ENCODE peak calls at places on chromosomes 16 and 17, in six cellular contexts. X is IMR-90, U is A549, B is GM20000, C is tibial nerve, J is neural crest cell. Z is an unnamed sample.

GRCh38 chr16:87210949-87211348 is 106.2 kb downstream of the C16orf95 start:
- DNase-seq in X (peak), U (no peak), B (no peak), C (no peak), J (no peak), Z (no peak)

GRCh38 chr16:69520800-69521602 is 44.8 kb upstream of the NFAT5 start:
- DNase-seq in X (no peak), U (no peak), B (peak), C (no peak), J (no peak), Z (no peak)

GRCh38 chr16:64952177-64952576 is 169.7 kb downstream of the CDH11 start:
- DNase-seq in X (peak), U (no peak), B (no peak), C (no peak), J (no peak), Z (no peak)

GRCh38 chr16:56279132-56279531 is 87.8 kb downstream of the GNAO1 start:
- DNase-seq in X (no peak), U (no peak), B (no peak), C (no peak), J (no peak), Z (peak)

GRCh38 chr16:27312580-27313421 is 973 bp upstream of the IL4R start:
- DNase-seq in X (no peak), U (no peak), B (no peak), C (no peak), J (no peak), Z (no peak)

GRCh38 chr16:30844671-30845449 is 49.0 kb downstream of the BCL7C start:
- DNase-seq in X (peak), U (peak), B (peak), C (peak), J (peak), Z (peak)

GRCh38 chr16:68756250-68757051 is 19.4 kb downstream of the CDH1 start:
- DNase-seq in X (no peak), U (no peak), B (peak), C (no peak), J (no peak), Z (no peak)

GRCh38 chr17:82356028-82356427 is 3.0 kb upstream of the TEX19 start:
- DNase-seq in X (no peak), U (no peak), B (no peak), C (no peak), J (no peak), Z (no peak)

GRCh38 chr16:75068632-75069031 is 47.9 kb downstream of the LDHD start:
- DNase-seq in X (no peak), U (no peak), B (no peak), C (no peak), J (no peak), Z (no peak)

GRCh38 chr17:75260679-75261335 is 599 bp downstream of the GGA3 start:
- DNase-seq in X (peak), U (no peak), B (no peak), C (no peak), J (no peak), Z (no peak)

GRCh38 chr17:75549246-75550138 is 24.0 kb downstream of the LLGL2 start:
- DNase-seq in X (no peak), U (peak), B (no peak), C (no peak), J (no peak), Z (no peak)

GRCh38 chr17:56203430-56203829 is 50.2 kb downstream of the ANKFN1 start:
- DNase-seq in X (no peak), U (peak), B (no peak), C (no peak), J (no peak), Z (no peak)

GRCh38 chr17:15334266-15334665 is 7.1 kb downstream of the TEKT3 start:
- DNase-seq in X (no peak), U (peak), B (no peak), C (no peak), J (no peak), Z (no peak)

GRCh38 chr17:46876926-46877325 is 25.5 kb downstream of the WNT9B start:
- DNase-seq in X (no peak), U (no peak), B (no peak), C (no peak), J (no peak), Z (no peak)

GRCh38 chr17:46875849-46876352 is 24.5 kb downstream of the WNT9B start:
- DNase-seq in X (no peak), U (no peak), B (no peak), C (no peak), J (no peak), Z (no peak)

GRCh38 chr17:46874906-46875305 is 23.5 kb downstream of the WNT9B start:
- DNase-seq in X (no peak), U (no peak), B (no peak), C (no peak), J (no peak), Z (no peak)

GRCh38 chr17:46877466-46877865 is 26.1 kb downstream of the WNT9B start:
- DNase-seq in X (no peak), U (no peak), B (no peak), C (no peak), J (no peak), Z (no peak)

GRCh38 chr17:46876353-46876887 is 25.0 kb downstream of the WNT9B start:
- DNase-seq in X (no peak), U (no peak), B (no peak), C (no peak), J (no peak), Z (no peak)
- TF ChIP-seq CTCF in X (no peak), U (peak), B (peak), C (peak), J (peak), Z (no peak)

GRCh38 chr17:80879723-80880649 is 111.7 kb upstream of the CHMP6 start:
- DNase-seq in X (no peak), U (no peak), B (no peak), C (no peak), J (peak), Z (no peak)

GRCh38 chr17:80881321-80881720 is 110.3 kb upstream of the CHMP6 start:
- DNase-seq in X (no peak), U (no peak), B (no peak), C (no peak), J (no peak), Z (no peak)

GRCh38 chr17:80878876-80879722 is 112.5 kb upstream of the CHMP6 start:
- DNase-seq in X (no peak), U (no peak), B (no peak), C (no peak), J (no peak), Z (no peak)

GRCh38 chr17:80882323-80882722 is 109.3 kb upstream of the CHMP6 start:
- DNase-seq in X (no peak), U (no peak), B (no peak), C (no peak), J (no peak), Z (no peak)

DNA sequence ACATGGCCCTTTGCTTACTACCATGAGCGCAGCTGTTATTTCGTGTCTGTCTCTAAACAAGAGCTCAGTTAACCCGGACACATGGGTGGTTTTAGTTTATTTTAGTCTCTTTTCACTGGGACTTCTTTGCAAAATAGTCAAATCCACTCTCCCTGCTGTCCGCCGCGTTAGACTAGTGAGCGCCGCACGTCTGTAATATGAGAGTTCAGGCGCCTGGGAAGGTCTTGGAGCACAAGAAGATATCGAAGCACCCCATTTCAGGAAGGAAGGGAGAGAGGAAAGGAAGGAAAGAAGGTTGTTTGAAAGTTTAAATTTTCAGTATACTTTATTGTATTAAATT is 111.0 kb upstream of the CHMP6 start:
- DNase-seq in X (no peak), U (no peak), B (no peak), C (no peak), J (no peak), Z (no peak)
- TF ChIP-seq CTCF in X (no peak), U (no peak), B (no peak), C (no peak), J (no peak), Z (no peak)

DNA sequence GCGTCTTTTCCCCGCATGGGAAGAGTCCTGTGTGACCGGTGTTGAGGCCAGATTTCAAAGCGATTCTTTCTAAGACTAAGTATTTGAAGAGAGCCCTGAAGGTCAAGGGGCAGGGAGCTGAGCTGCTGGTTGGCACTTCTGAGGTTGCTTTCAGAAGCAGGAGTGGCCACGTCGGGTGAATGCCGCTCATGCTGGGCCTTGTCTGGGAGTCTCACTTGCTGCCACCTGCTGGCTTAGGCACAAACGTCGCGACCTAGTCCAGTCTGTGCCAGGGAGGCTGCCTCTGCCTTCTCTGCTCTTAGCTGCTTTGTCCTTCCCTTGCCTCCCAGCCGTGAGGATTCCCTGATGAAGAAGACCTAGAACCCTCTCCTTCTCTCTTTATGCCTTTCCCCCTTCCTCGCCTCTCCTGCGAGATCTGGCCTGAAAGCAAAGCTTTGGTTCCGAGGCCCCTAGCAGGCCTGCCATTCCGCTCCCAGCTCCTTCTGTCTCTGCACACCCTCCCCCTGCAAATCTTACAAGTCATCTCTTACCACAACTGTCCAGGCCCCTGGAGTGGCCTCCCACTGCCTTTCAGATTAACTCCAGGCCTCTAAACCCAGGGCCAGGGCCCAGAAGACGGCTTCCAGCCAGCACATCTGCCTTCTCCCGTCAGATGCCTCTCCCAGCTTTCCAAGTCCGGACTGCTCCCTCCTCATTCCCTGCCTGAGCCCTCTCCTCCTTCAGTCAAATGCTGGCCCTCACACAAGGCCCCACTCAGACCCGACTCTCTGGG is 11.4 kb downstream of the CTNS start:
- DNase-seq in X (peak), U (peak), B (no peak), C (no peak), J (peak), Z (no peak)
- TF ChIP-seq CTCF in X (peak), U (peak), B (peak), C (peak), J (peak), Z (no peak)

DNA sequence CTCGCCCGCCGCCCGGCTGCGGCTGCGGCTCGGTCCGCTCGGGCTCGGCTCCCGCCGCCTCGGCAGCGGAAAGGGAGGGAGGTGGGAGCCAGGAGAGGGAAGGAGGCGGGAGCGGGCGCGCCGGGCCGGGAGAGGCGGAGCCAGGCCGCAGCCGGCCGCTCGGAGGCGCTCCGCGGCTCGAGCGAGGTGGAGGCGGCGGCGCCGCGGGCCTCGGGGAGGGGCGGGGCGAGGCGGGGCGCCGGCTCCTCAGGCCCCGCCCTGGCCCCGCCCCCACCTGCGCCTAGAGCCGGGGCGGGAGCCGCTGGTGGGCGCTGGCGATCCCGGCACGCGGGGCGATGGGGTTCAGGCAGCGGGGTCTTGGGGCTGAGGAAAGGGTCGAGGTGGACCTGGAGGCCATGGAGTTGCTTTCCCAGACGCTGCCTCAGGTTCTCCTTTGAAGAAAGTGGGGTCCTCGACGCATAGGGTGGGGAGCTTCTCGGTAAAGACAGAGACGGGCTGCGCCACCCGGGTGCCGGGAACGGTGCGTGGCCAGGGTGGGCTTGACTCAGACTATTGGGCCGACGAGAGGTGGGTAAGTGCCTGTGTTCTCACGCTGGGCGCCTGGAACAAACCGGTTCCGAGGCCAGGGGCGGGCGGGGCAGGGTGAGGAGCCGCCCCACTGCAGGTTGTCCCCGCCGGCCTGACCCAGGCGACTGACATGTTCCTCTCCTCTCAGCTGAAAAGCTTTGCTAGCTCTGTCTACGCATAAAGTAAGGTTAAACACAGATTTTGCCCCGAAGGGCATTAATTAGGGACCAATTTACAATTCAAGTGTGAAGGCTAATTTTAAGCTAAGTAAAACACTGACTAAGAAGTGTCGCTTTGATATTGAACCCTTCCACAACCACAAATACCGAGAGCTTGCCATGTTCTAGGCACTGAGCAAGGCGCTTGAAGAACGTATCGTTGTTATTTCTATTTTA is at the start of gene CMTM4:
- DNase-seq in X (peak), U (peak), B (peak), C (peak), J (peak), Z (peak)
- TF ChIP-seq CTCF in X (peak), U (peak), B (peak), C (no peak), J (peak), Z (no peak)

DNA sequence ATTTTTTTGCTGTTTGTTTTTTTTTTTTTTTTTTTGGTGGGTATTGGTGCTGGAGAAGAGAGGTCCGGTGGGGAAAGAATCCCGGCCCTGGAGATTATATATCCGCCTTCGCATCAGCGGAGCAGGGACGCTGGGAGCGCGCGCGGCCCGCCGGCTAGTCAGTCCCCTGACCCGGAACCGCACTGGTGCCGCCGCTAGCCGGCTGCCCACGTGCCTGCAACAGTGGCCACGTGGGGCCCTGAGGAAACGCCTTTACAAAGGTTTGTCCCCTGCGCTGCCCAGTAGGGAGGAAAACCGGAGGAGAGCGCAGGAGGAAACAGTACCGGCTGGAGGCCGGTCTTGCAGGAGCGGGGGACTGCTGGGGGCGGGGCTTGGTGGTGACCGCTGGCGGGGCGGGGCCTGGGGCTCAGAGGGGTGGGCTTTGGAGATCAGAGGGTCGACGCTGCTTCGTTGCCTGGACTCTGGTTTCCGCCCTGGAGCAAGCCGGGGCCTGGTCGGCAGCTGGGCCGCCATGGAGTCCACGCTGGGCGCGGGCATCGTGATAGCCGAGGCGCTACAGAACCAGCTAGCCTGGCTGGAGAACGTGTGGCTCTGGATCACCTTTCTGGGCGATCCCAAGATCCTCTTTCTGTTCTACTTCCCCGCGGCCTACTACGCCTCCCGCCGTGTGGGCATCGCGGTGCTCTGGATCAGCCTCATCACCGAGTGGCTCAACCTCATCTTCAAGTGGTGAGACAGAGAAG is at the start of gene G6PC3:
- DNase-seq in X (peak), U (peak), B (peak), C (peak), J (peak), Z (peak)
- TF ChIP-seq CTCF in X (peak), U (no peak), B (no peak), C (no peak), J (no peak), Z (no peak)

GRCh38 chr17:17668358-17668757 is 12.9 kb upstream of the RAI1 start:
- DNase-seq in X (no peak), U (no peak), B (no peak), C (no peak), J (no peak), Z (no peak)

GRCh38 chr17:17667231-17667630 is 14.0 kb upstream of the RAI1 start:
- DNase-seq in X (no peak), U (no peak), B (no peak), C (no peak), J (no peak), Z (no peak)

GRCh38 chr17:17669081-17669850 is 12.0 kb upstream of the RAI1 start:
- DNase-seq in X (peak), U (no peak), B (no peak), C (no peak), J (no peak), Z (no peak)

GRCh38 chr17:17666111-17666714 is 15.0 kb upstream of the RAI1 start:
- DNase-seq in X (peak), U (no peak), B (no peak), C (no peak), J (no peak), Z (no peak)

GRCh38 chr17:17667947-17668346 is 13.3 kb upstream of the RAI1 start:
- DNase-seq in X (no peak), U (no peak), B (no peak), C (no peak), J (no peak), Z (no peak)
- TF ChIP-seq CTCF in X (no peak), U (no peak), B (no peak), C (no peak), J (no peak), Z (no peak)

GRCh38 chr17:42518046-42518754 is 17.8 kb upstream of the NAGLU start:
- DNase-seq in X (peak), U (peak), B (no peak), C (peak), J (no peak), Z (no peak)

GRCh38 chr17:42520540-42520951 is 15.5 kb upstream of the NAGLU start:
- DNase-seq in X (no peak), U (no peak), B (no peak), C (no peak), J (peak), Z (no peak)

GRCh38 chr17:42518755-42519545 is 17.1 kb upstream of the NAGLU start:
- DNase-seq in X (no peak), U (no peak), B (no peak), C (no peak), J (no peak), Z (no peak)

GRCh38 chr17:42521036-42521435 is 15.0 kb upstream of the NAGLU start:
- DNase-seq in X (no peak), U (no peak), B (no peak), C (no peak), J (no peak), Z (no peak)

GRCh38 chr17:42519546-42520444 is 16.2 kb upstream of the NAGLU start:
- DNase-seq in X (peak), U (peak), B (no peak), C (peak), J (peak), Z (no peak)
- TF ChIP-seq CTCF in X (no peak), U (no peak), B (no peak), C (no peak), J (no peak), Z (no peak)

GRCh38 chr17:80124351-80124981 is 22.5 kb downstream of the EIF4A3 start:
- DNase-seq in X (peak), U (peak), B (peak), C (no peak), J (peak), Z (no peak)
- TF ChIP-seq CTCF in X (peak), U (peak), B (no peak), C (no peak), J (peak), Z (no peak)